ENCODE peak calls at places on chromosomes 6 and 20, in nine cellular contexts. One of them, this sample, is unnamed. For H3K4me1 and H3K9me3, the result is how much of the 10 kb centered on the place peaks cover.

GRCh38 chr6:111781055-111781708 is 92.1 kb downstream of the FYN start:
- DNase-seq in colonic mucosa: no peak
- DNase-seq in H9: no peak
- DNase-seq in Peyer's patch: no peak
- DNase-seq in A549: no peak
- DNase-seq in transverse colon: no peak
- DNase-seq in left ventricle myocardium inferior: no peak
- DNase-seq in IMR-90: peak
- DNase-seq in lung: no peak
- DNase-seq in this sample: no peak

GRCh38 chr20:62171245-62171644 is 11.6 kb upstream of the MTG2 start:
- DNase-seq in A549: no peak
- DNase-seq in transverse colon: no peak
- DNase-seq in colonic mucosa: no peak
- DNase-seq in IMR-90: no peak
- DNase-seq in H9: no peak
- DNase-seq in Peyer's patch: no peak
- DNase-seq in left ventricle myocardium inferior: no peak
- DNase-seq in lung: no peak
- DNase-seq in this sample: no peak

GRCh38 chr6:150320450-150320849 is 48.4 kb upstream of the IYD start:
- DNase-seq in H9: no peak
- DNase-seq in Peyer's patch: no peak
- DNase-seq in A549: no peak
- DNase-seq in colonic mucosa: no peak
- DNase-seq in lung: no peak
- DNase-seq in left ventricle myocardium inferior: peak
- DNase-seq in IMR-90: no peak
- DNase-seq in transverse colon: no peak
- DNase-seq in this sample: peak

GRCh38 chr20:15708984-15709598 is 864.2 kb downstream of the KIF16B start:
- DNase-seq in IMR-90: no peak
- DNase-seq in A549: peak
- DNase-seq in lung: no peak
- DNase-seq in colonic mucosa: peak
- DNase-seq in H9: peak
- DNase-seq in transverse colon: peak
- DNase-seq in Peyer's patch: peak
- DNase-seq in left ventricle myocardium inferior: peak
- DNase-seq in this sample: no peak

GRCh38 chr6:44169886-44170570 is 11.4 kb downstream of the CAPN11 start:
- DNase-seq in colonic mucosa: no peak
- DNase-seq in lung: no peak
- DNase-seq in Peyer's patch: no peak
- DNase-seq in IMR-90: no peak
- DNase-seq in left ventricle myocardium inferior: no peak
- DNase-seq in transverse colon: peak
- DNase-seq in H9: no peak
- DNase-seq in A549: no peak
- DNase-seq in this sample: no peak

GRCh38 chr6:68333444-68333843 is 301.6 kb upstream of the ADGRB3 start:
- DNase-seq in lung: no peak
- DNase-seq in IMR-90: no peak
- DNase-seq in H9: no peak
- DNase-seq in Peyer's patch: no peak
- DNase-seq in A549: no peak
- DNase-seq in colonic mucosa: no peak
- DNase-seq in left ventricle myocardium inferior: no peak
- DNase-seq in transverse colon: no peak
- DNase-seq in this sample: no peak

GRCh38 chr20:36483919-36484808 is 57.2 kb upstream of the MYL9 start:
- DNase-seq in lung: no peak
- DNase-seq in colonic mucosa: no peak
- DNase-seq in H9: no peak
- DNase-seq in Peyer's patch: no peak
- DNase-seq in IMR-90: peak
- DNase-seq in A549: no peak
- DNase-seq in left ventricle myocardium inferior: no peak
- DNase-seq in transverse colon: no peak
- DNase-seq in this sample: no peak

GRCh38 chr6:42629845-42630244 is 66.0 kb downstream of the UBR2 start:
- DNase-seq in H9: no peak
- DNase-seq in colonic mucosa: no peak
- DNase-seq in IMR-90: no peak
- DNase-seq in A549: no peak
- DNase-seq in lung: no peak
- DNase-seq in left ventricle myocardium inferior: no peak
- DNase-seq in transverse colon: no peak
- DNase-seq in Peyer's patch: no peak
- DNase-seq in this sample: no peak

DNA sequence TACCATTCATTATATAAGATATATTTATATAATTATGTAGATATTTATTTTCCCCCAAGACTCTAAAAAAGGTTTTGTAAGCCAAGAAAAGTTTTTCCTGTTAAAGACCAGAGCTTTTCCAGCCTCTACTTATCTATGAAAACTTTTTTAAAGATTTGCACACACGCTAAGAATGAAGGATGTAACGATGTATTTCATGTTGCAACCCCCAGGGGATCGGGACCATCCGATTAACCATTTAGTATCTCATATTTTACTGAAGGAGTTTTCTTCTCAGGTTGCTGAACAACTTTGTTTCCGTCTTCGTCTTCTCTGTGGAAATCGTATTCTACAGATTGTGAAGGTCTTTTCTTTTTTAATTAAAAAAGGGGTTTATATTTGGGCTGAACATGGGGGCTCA is 70.0 kb upstream of the SASH1 start:
- DNase-seq in IMR-90: no peak
- DNase-seq in left ventricle myocardium inferior: no peak
- DNase-seq in lung: no peak
- DNase-seq in H9: no peak
- DNase-seq in colonic mucosa: no peak
- DNase-seq in transverse colon: no peak
- DNase-seq in A549: no peak
- DNase-seq in Peyer's patch: no peak
- DNase-seq in this sample: no peak
- H3K4me1 ChIP-seq in IMR-90: under half
- H3K4me1 ChIP-seq in left ventricle myocardium inferior: under half
- H3K4me1 ChIP-seq in lung: under half
- H3K4me1 ChIP-seq in H9: under half
- H3K4me1 ChIP-seq in colonic mucosa: under half
- H3K4me1 ChIP-seq in transverse colon: under half
- H3K4me1 ChIP-seq in A549: under half
- H3K4me1 ChIP-seq in Peyer's patch: under half
- H3K4me1 ChIP-seq in this sample: under half

GRCh38 chr20:42697962-42698361 is 491.7 kb downstream of the PTPRT start:
- DNase-seq in H9: no peak
- DNase-seq in Peyer's patch: no peak
- DNase-seq in IMR-90: no peak
- DNase-seq in colonic mucosa: no peak
- DNase-seq in transverse colon: no peak
- DNase-seq in left ventricle myocardium inferior: no peak
- DNase-seq in A549: no peak
- DNase-seq in lung: no peak
- DNase-seq in this sample: no peak
- H3K9me3 ChIP-seq in H9: under half
- H3K9me3 ChIP-seq in Peyer's patch: under half
- H3K9me3 ChIP-seq in IMR-90: under half
- H3K9me3 ChIP-seq in colonic mucosa: under half
- H3K9me3 ChIP-seq in transverse colon: under half
- H3K9me3 ChIP-seq in left ventricle myocardium inferior: under half
- H3K9me3 ChIP-seq in A549: under half
- H3K9me3 ChIP-seq in lung: under half
- H3K9me3 ChIP-seq in this sample: under half

GRCh38 chr6:127341471-127342202 is 1.8 kb downstream of the ECHDC1 start:
- DNase-seq in IMR-90: no peak
- DNase-seq in Peyer's patch: no peak
- DNase-seq in colonic mucosa: no peak
- DNase-seq in left ventricle myocardium inferior: no peak
- DNase-seq in transverse colon: no peak
- DNase-seq in H9: no peak
- DNase-seq in lung: no peak
- DNase-seq in A549: no peak
- DNase-seq in this sample: no peak

GRCh38 chr6:127342296-127342945 is 988 bp downstream of the ECHDC1 start:
- DNase-seq in H9: peak
- DNase-seq in lung: peak
- DNase-seq in IMR-90: peak
- DNase-seq in transverse colon: peak
- DNase-seq in Peyer's patch: no peak
- DNase-seq in A549: no peak
- DNase-seq in left ventricle myocardium inferior: no peak
- DNase-seq in colonic mucosa: peak
- DNase-seq in this sample: no peak

GRCh38 chr6:127343753-127344659 is 597 bp upstream of the ECHDC1 start:
- DNase-seq in H9: no peak
- DNase-seq in IMR-90: peak
- DNase-seq in lung: no peak
- DNase-seq in A549: no peak
- DNase-seq in Peyer's patch: no peak
- DNase-seq in colonic mucosa: peak
- DNase-seq in transverse colon: no peak
- DNase-seq in left ventricle myocardium inferior: no peak
- DNase-seq in this sample: no peak

GRCh38 chr6:127345521-127345920 is 2.1 kb upstream of the ECHDC1 start:
- DNase-seq in transverse colon: no peak
- DNase-seq in IMR-90: no peak
- DNase-seq in lung: no peak
- DNase-seq in colonic mucosa: no peak
- DNase-seq in A549: no peak
- DNase-seq in left ventricle myocardium inferior: no peak
- DNase-seq in H9: no peak
- DNase-seq in Peyer's patch: no peak
- DNase-seq in this sample: no peak

DNA sequence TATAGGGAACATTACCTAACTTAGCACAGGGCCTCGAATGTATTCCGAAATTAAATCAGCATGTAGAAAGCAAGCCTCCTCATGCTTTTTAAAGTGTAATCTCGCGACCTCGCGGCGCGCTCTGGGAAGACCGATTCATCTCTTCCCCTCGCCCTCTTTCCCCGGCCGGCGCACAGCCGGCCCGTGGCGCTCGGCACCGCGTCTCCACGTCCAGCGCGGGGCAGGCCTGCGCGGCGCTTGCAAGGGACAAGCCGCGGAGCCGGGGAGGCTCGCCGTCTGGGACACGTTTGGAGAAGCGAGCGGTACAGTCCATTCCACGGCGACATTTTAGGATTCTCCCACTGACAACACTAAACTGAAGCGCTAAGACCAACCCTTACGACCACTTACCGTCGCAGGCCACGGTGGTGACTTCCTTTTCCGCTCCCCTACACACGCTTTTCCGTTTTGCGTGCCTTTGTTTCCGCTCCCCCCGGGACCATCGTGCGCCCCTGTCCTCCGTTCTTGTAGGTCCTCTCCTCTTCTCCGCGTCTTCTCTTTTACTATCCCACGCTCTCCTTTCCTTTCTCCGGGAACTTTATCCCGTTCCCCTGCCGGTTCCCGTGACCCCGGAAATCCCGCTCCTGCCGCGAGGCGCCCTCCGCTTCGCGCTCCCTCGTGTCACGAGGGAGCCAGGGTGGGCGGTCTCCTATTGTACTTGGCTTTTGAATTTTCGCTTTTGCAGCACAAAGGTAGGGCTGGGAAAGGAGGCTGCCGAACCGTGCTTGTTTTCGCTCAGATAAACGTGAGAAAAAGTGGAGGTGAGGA is at the start of gene ECHDC1:
- DNase-seq in colonic mucosa: peak
- DNase-seq in lung: peak
- DNase-seq in IMR-90: peak
- DNase-seq in transverse colon: peak
- DNase-seq in A549: peak
- DNase-seq in Peyer's patch: peak
- DNase-seq in left ventricle myocardium inferior: peak
- DNase-seq in H9: peak
- DNase-seq in this sample: peak
- TF ChIP-seq CTCF in colonic mucosa: no peak
- TF ChIP-seq CTCF in lung: no peak
- TF ChIP-seq CTCF in IMR-90: peak
- TF ChIP-seq CTCF in transverse colon: no peak
- TF ChIP-seq CTCF in A549: no peak
- TF ChIP-seq CTCF in Peyer's patch: no peak
- TF ChIP-seq CTCF in left ventricle myocardium inferior: no peak
- TF ChIP-seq CTCF in H9: no peak
- TF ChIP-seq CTCF in this sample: peak

GRCh38 chr6:100445512-100445911 is 19.2 kb downstream of the SIM1 start:
- DNase-seq in left ventricle myocardium inferior: no peak
- DNase-seq in IMR-90: no peak
- DNase-seq in A549: no peak
- DNase-seq in H9: no peak
- DNase-seq in Peyer's patch: no peak
- DNase-seq in lung: no peak
- DNase-seq in transverse colon: no peak
- DNase-seq in colonic mucosa: no peak
- DNase-seq in this sample: no peak

GRCh38 chr6:100446115-100446921 is 18.4 kb downstream of the SIM1 start:
- DNase-seq in transverse colon: no peak
- DNase-seq in lung: no peak
- DNase-seq in A549: no peak
- DNase-seq in H9: peak
- DNase-seq in left ventricle myocardium inferior: no peak
- DNase-seq in Peyer's patch: no peak
- DNase-seq in colonic mucosa: no peak
- DNase-seq in IMR-90: no peak
- DNase-seq in this sample: no peak

GRCh38 chr6:100447900-100448700 is 16.6 kb downstream of the SIM1 start:
- DNase-seq in Peyer's patch: no peak
- DNase-seq in lung: no peak
- DNase-seq in colonic mucosa: no peak
- DNase-seq in A549: no peak
- DNase-seq in H9: peak
- DNase-seq in transverse colon: no peak
- DNase-seq in left ventricle myocardium inferior: no peak
- DNase-seq in IMR-90: no peak
- DNase-seq in this sample: no peak

GRCh38 chr6:100449239-100449691 is 15.5 kb downstream of the SIM1 start:
- DNase-seq in IMR-90: no peak
- DNase-seq in colonic mucosa: no peak
- DNase-seq in transverse colon: no peak
- DNase-seq in left ventricle myocardium inferior: no peak
- DNase-seq in A549: no peak
- DNase-seq in lung: no peak
- DNase-seq in H9: peak
- DNase-seq in Peyer's patch: no peak
- DNase-seq in this sample: no peak

DNA sequence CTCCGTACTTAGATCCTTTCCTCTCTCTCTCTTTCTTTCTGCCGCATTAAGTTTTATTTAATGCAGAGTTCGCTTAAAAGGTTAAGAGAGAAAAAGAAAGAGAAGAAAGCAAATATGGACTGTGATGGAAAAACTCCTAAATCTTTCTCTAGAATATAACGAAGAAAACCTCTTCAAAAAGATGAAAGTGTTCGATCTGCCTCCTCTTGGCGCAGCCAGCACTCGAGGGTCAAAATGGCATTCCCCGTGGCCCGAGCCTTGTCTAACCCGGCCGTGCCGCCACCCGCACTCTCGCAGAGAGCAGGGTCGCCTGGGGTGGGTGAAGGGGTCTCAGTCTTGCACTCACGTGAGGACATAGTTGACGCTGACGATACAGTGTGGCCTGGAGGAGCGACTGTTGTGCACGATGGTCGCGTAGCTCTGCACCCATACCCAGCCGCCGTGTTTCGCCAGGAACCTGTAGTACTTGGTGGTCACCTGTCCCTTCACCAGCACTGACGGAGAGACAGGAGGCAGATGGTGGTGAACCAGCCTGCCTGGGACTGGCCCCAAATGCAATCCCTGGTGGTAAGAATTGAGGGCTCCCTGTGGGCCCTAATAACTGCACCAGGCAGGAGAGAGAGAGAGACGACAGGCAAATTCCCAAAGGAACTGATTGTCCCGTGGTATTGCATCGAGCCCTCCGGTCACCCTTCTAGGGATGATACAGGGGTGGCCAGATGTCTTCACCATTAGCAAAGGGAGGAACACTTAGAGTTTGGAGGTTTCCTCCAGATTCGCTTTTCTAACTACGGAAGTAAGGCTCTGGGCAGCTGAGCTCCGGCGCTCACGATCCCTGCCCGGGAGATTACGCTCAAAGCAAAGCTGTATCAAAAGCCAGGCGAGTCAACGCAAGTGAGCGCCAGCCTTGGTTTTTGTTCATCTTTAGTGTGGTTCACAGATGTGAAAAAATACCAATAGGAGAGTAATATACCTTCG is 17.5 kb downstream of the SIM1 start:
- DNase-seq in Peyer's patch: no peak
- DNase-seq in H9: peak
- DNase-seq in lung: no peak
- DNase-seq in colonic mucosa: no peak
- DNase-seq in A549: no peak
- DNase-seq in IMR-90: no peak
- DNase-seq in left ventricle myocardium inferior: no peak
- DNase-seq in transverse colon: no peak
- DNase-seq in this sample: no peak
- H3K4me1 ChIP-seq in Peyer's patch: under half
- H3K4me1 ChIP-seq in H9: under half
- H3K4me1 ChIP-seq in lung: under half
- H3K4me1 ChIP-seq in colonic mucosa: under half
- H3K4me1 ChIP-seq in A549: under half
- H3K4me1 ChIP-seq in IMR-90: under half
- H3K4me1 ChIP-seq in left ventricle myocardium inferior: under half
- H3K4me1 ChIP-seq in transverse colon: under half
- H3K4me1 ChIP-seq in this sample: under half